ENCODE peak calls at places on chromosomes 1 and 21, in six cellular contexts. F is pancreas, X is Panc1, U is PC-3, J is fibroblast of lung, A is lower lobe of right lung. Y is an unnamed sample.

GRCh38 chr1:165671531-165671930 is 26.8 kb downstream of the ALDH9A1 start:
- DNase-seq in F (no peak), X (no peak), U (no peak), J (peak), A (no peak), Y (no peak)

GRCh38 chr21:36765229-36765628 is 66.3 kb downstream of the SIM2 start:
- DNase-seq in F (no peak), X (no peak), U (no peak), J (no peak), A (no peak), Y (no peak)

GRCh38 chr1:18373882-18374493 is 106.7 kb upstream of the KLHDC7A start:
- DNase-seq in F (no peak), X (no peak), U (no peak), J (no peak), A (no peak), Y (no peak)

GRCh38 chr1:209790286-209791193 is 6.2 kb upstream of the C1orf74 start:
- DNase-seq in F (no peak), X (no peak), U (no peak), J (no peak), A (no peak), Y (no peak)

GRCh38 chr1:24704411-24705259 is 40.6 kb upstream of the CLIC4 start:
- DNase-seq in F (no peak), X (no peak), U (peak), J (peak), A (no peak), Y (no peak)

GRCh38 chr1:63323866-63324778 is 1.8 kb downstream of the FOXD3 start:
- DNase-seq in F (no peak), X (no peak), U (no peak), J (no peak), A (no peak), Y (no peak)

GRCh38 chr1:84365225-84366221 is 32.8 kb upstream of the DNASE2B start:
- DNase-seq in F (no peak), X (peak), U (peak), J (peak), A (peak), Y (peak)

GRCh38 chr1:1680912-1681273 is 11.7 kb downstream of the SLC35E2B start:
- DNase-seq in F (no peak), X (no peak), U (peak), J (no peak), A (peak), Y (no peak)

GRCh38 chr1:222629921-222630535 is 12.1 kb downstream of the MIA3 start:
- DNase-seq in F (no peak), X (no peak), U (no peak), J (no peak), A (no peak), Y (no peak)

GRCh38 chr1:29120955-29121485 is 2.7 kb downstream of the TMEM200B start:
- DNase-seq in F (peak), X (no peak), U (no peak), J (peak), A (peak), Y (no peak)

GRCh38 chr1:109873278-109874175 is 37.1 kb upstream of the CSF1 start:
- DNase-seq in F (no peak), X (no peak), U (no peak), J (no peak), A (no peak), Y (no peak)

GRCh38 chr1:242530761-242531160 is 6.3 kb upstream of the PLD5 start:
- DNase-seq in F (no peak), X (no peak), U (no peak), J (no peak), A (no peak), Y (peak)

GRCh38 chr1:3731543-3731942 is 20.7 kb upstream of the CCDC27 start:
- DNase-seq in F (no peak), X (no peak), U (no peak), J (no peak), A (no peak), Y (no peak)

GRCh38 chr1:70487471-70487840 is 76.4 kb downstream of the CTH start:
- DNase-seq in F (no peak), X (no peak), U (no peak), J (no peak), A (no peak), Y (no peak)

GRCh38 chr1:29959356-29959755 is 723.0 kb downstream of the PTPRU start:
- DNase-seq in F (no peak), X (no peak), U (no peak), J (no peak), A (no peak), Y (no peak)

GRCh38 chr1:64072089-64072835 is 131.2 kb upstream of the UBE2U start:
- DNase-seq in F (no peak), X (no peak), U (peak), J (peak), A (no peak), Y (no peak)

DNA sequence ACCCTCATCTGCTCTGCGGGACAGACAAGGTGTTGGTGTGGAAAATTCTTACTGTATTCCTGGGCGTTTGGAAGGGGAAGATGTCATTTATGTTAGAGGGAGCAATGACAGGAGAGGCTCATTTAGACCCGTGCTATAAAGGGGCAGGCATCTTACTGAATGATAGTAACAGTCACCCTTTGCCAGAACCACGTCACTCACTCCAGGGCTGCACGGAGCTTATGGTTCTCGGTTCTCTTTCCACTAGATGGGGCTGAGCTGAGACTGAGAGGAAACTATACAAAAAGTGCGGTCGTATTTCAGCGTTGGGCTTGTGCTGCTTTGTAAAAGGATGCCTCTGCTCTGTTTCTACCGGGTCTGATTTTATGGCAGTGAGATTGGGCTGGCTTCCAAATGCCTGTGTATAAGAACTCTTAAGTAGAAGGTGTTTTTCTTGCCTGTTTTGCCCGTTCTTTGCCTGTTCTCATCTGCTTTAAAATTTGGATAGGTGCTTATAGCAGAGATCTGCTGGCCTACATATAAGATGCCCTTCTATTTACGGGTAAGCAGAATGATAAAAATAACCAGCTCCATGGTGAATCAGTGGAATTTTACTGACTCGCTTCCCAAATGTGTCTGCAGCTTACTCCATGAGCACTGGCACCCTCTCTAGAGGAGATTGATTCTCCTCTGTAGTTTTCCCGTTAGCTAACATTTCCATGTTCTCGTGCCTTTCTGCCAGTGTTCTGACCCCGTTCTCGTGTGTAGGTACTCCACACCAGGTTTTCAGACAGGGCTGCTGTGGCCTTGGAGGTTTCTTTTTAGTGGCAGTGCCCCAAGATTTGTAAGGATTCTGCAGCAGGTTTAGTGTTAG is 55.9 kb downstream of the MRPS6 start:
- DNase-seq in F (no peak), X (no peak), U (peak), J (peak), A (no peak), Y (peak)
- TF ChIP-seq CTCF in F (no peak), X (peak), U (peak), J (peak), A (peak), Y (peak)

GRCh38 chr1:162536511-162536910 is 25.0 kb upstream of the UAP1 start:
- DNase-seq in F (no peak), X (no peak), U (peak), J (peak), A (no peak), Y (peak)

GRCh38 chr1:162538815-162539431 is 22.6 kb upstream of the UAP1 start:
- DNase-seq in F (no peak), X (peak), U (peak), J (peak), A (no peak), Y (peak)

GRCh38 chr1:162543228-162543627 is 18.3 kb upstream of the UAP1 start:
- DNase-seq in F (no peak), X (no peak), U (no peak), J (no peak), A (no peak), Y (no peak)

GRCh38 chr1:162537216-162537615 is 24.3 kb upstream of the UAP1 start:
- DNase-seq in F (no peak), X (no peak), U (no peak), J (no peak), A (no peak), Y (no peak)

DNA sequence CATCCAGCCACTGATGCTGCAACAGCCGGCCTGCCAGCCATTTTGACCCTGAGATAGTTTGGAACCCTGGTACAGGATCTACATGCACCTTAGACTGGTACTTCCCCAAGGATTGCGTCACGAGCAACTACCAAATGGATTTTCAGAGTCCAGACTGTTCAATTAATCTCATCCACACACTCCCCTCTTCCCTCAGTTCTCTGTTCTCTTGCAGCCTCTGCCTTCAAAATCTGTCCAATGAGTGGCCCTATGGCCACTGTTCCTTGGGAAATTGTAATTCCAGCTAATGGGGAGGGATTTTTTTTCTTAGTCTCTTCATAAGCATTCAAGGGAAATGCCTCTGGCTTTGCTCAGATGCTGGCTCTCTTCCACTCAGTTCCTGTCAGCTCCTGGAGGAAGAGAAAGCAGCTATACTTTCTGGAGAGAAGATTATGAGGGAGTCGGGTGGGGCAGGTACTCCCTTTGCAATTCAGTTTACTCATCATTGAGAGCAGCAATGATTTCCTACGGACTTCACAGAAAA is 19.8 kb upstream of the UAP1 start:
- DNase-seq in F (no peak), X (peak), U (peak), J (peak), A (no peak), Y (peak)
- H3K27ac ChIP-seq in F (no peak), X (peak), U (peak), J (peak), A (peak), Y (peak)

GRCh38 chr21:32383812-32384211 is 9.0 kb downstream of the URB1 start:
- DNase-seq in F (no peak), X (no peak), U (peak), J (no peak), A (no peak), Y (no peak)
- TF ChIP-seq CTCF in F (no peak), X (no peak), U (peak), J (no peak), A (no peak), Y (no peak)

GRCh38 chr1:14949836-14950674 is 203.5 kb upstream of the TMEM51 start:
- DNase-seq in F (no peak), X (no peak), U (no peak), J (no peak), A (no peak), Y (no peak)
- H3K27ac ChIP-seq in F (no peak), X (no peak), U (no peak), J (no peak), A (no peak), Y (no peak)

GRCh38 chr1:20983297-20983889 is 193.3 kb downstream of the EIF4G3 start:
- DNase-seq in F (no peak), X (no peak), U (peak), J (no peak), A (no peak), Y (no peak)

GRCh38 chr1:20978413-20978812 is 191.3 kb upstream of the HP1BP3 start:
- DNase-seq in F (no peak), X (no peak), U (no peak), J (no peak), A (no peak), Y (no peak)

GRCh38 chr1:20980051-20980450 is 192.9 kb upstream of the HP1BP3 start:
- DNase-seq in F (no peak), X (no peak), U (no peak), J (no peak), A (no peak), Y (no peak)

DNA sequence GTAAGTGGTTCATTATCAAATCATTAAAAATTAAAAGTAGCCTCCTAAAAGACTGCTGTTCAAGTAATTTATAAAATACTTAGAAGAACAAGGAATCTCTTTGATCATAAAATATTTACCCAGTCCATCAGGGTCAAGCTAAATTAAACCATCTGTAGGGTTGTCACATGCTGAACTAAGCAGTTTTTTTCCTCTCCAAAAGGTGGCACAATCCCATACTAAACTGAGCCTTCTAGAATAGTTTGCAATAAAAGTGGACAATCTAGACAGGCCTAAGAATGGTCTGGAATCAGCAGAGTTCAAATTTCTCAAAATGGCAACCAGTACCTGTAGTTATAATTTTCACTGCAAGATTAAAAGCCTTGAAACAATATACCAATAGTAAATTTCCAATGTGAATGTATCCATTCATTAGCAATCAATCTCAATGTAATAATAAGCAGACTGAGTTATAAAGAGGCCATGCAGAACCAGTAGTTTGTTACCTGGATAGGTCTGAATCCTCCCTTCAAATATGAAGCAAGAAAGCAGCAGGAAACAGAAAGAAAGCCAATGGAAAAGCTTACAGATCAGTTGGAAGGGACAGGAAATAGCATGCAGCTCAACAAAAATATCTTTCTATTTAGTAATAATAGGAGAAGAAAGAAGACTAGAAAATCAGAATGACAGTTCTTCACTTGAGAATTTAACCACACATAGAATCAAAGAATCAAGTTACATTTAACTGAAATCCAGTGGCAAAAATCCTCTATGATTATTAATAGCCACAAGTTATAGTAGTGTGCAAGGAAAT is 194.6 kb downstream of the EIF4G3 start:
- DNase-seq in F (no peak), X (peak), U (peak), J (peak), A (no peak), Y (no peak)
- TF ChIP-seq CTCF in F (no peak), X (peak), U (peak), J (peak), A (peak), Y (peak)